ENCODE peak calls at places on chromosomes 1 and 21, in ten cellular contexts. C is HepG2; Q is stimulated activated naive CD8-positive, alpha-beta T cell treated with anti-CD3 and anti-CD28 coated beads, Interleukin-15, Interleukin-2, amounts not matched to agents 100 U/mL and 50 U/mL, for 24 hours; Y is left ventricle myocardium inferior; W is heart right ventricle; S is uterus; R is GM13977; D is amniotic stem cell; H is cardiac septum; P is stimulated activated CD8-positive, alpha-beta memory T cell treated with anti-CD3 and anti-CD28 coated beads, Interleukin-15, amount 100 ng/mL, for 4 hours. T is an unnamed sample.

GRCh38 chr21:31181089-31181757 is 142.9 kb upstream of the KRTAP19-8 start:
- DNase-seq in Q (no peak), W (no peak), S (no peak), C (no peak), R (no peak), H (no peak), Y (no peak), D (no peak), P (no peak), T (no peak)

GRCh38 chr1:176566004-176566975 is 103.3 kb downstream of the PAPPA2 start:
- DNase-seq in Y (no peak), R (no peak), H (no peak), S (no peak), W (no peak), Q (no peak), D (no peak), C (no peak), P (no peak), T (no peak)

GRCh38 chr1:78375996-78376395 is 114.8 kb upstream of the PTGFR start:
- DNase-seq in D (no peak), Q (no peak), C (no peak), Y (no peak), S (no peak), P (no peak), W (no peak), R (no peak), H (no peak), T (no peak)

GRCh38 chr1:152451254-152451653 is 37.2 kb upstream of the CRNN start:
- DNase-seq in D (no peak), W (no peak), R (no peak), Q (no peak), S (no peak), C (peak), Y (no peak), H (no peak), P (no peak), T (no peak)

GRCh38 chr1:88217386-88217785 is 466.7 kb upstream of the PKN2 start:
- DNase-seq in D (no peak), R (no peak), P (no peak), C (no peak), W (no peak), Y (no peak), S (no peak), Q (no peak), H (no peak), T (no peak)

GRCh38 chr1:226526801-226527595 is 21.6 kb upstream of the STUM start:
- DNase-seq in P (no peak), W (peak), Y (peak), R (no peak), D (no peak), C (peak), H (peak), Q (no peak), S (peak), T (no peak)

GRCh38 chr1:34358636-34359035 is 181.9 kb downstream of the C1orf94 start:
- DNase-seq in C (no peak), D (no peak), Y (no peak), W (no peak), S (no peak), Q (no peak), H (no peak), P (no peak), R (no peak), T (no peak)

GRCh38 chr1:38466486-38466885 is 393.1 kb downstream of the RRAGC start:
- DNase-seq in C (no peak), R (no peak), S (no peak), H (no peak), Q (no peak), W (no peak), P (no peak), Y (no peak), D (no peak), T (no peak)

GRCh38 chr1:15452216-15452615 is 4.3 kb upstream of the CELA2A start:
- DNase-seq in W (no peak), C (no peak), Y (no peak), S (no peak), H (no peak), P (no peak), D (no peak), Q (no peak), R (no peak), T (no peak)

GRCh38 chr1:208081972-208082371 is 162.2 kb downstream of the PLXNA2 start:
- DNase-seq in Q (no peak), C (no peak), H (no peak), Y (no peak), S (no peak), D (no peak), R (no peak), W (no peak), P (no peak), T (no peak)

GRCh38 chr1:56688522-56689026 is 43.5 kb downstream of the PRKAA2 start:
- DNase-seq in R (peak), P (no peak), S (no peak), H (no peak), Y (no peak), W (no peak), Q (no peak), C (peak), D (peak), T (no peak)

GRCh38 chr1:56056438-56057312 is 522.7 kb downstream of the PLPP3 start:
- DNase-seq in R (no peak), H (no peak), P (no peak), S (peak), C (no peak), Y (no peak), W (no peak), Q (no peak), D (no peak), T (no peak)

GRCh38 chr1:183954496-183954895 is 83.0 kb downstream of the COLGALT2 start:
- DNase-seq in Y (no peak), R (no peak), C (no peak), D (no peak), S (no peak), W (no peak), P (no peak), H (no peak), Q (no peak), T (no peak)

GRCh38 chr1:201636065-201636464 is 97.1 kb downstream of the NAV1 start:
- DNase-seq in D (no peak), Y (no peak), W (no peak), C (no peak), Q (no peak), R (no peak), P (no peak), H (no peak), S (no peak), T (no peak)

GRCh38 chr1:151912973-151913372 is 3.7 kb upstream of the THEM4 start:
- DNase-seq in D (no peak), R (no peak), P (no peak), W (no peak), Y (no peak), Q (no peak), S (no peak), C (no peak), H (no peak), T (no peak)

GRCh38 chr1:222048030-222048632 is 306.2 kb upstream of the DUSP10 start:
- DNase-seq in W (no peak), C (no peak), R (peak), Q (no peak), D (peak), Y (no peak), H (no peak), P (no peak), S (no peak), T (no peak)

GRCh38 chr1:64038965-64039926 is 164.2 kb upstream of the UBE2U start:
- DNase-seq in S (peak), W (no peak), Q (no peak), P (no peak), D (peak), H (no peak), R (no peak), Y (no peak), C (no peak), T (no peak)

GRCh38 chr1:91397605-91398004 is 7.0 kb downstream of the HFM1 start:
- DNase-seq in S (no peak), D (no peak), R (no peak), Q (no peak), W (no peak), Y (no peak), H (no peak), C (no peak), P (no peak), T (no peak)

GRCh38 chr1:24007079-24007478 is 27.0 kb upstream of the SRSF10 start:
- DNase-seq in R (no peak), D (no peak), Q (no peak), H (no peak), P (no peak), C (no peak), W (no peak), Y (no peak), S (no peak), T (no peak)

GRCh38 chr1:71351438-71351837 is 270.6 kb upstream of the ZRANB2 start:
- DNase-seq in W (no peak), H (no peak), R (no peak), P (no peak), Q (no peak), Y (no peak), D (peak), S (no peak), C (no peak), T (no peak)

GRCh38 chr1:51642739-51643142 is 25.8 kb downstream of the OSBPL9 start:
- DNase-seq in W (no peak), R (no peak), H (no peak), S (peak), C (no peak), Y (no peak), Q (no peak), P (no peak), D (peak), T (no peak)

GRCh38 chr1:191320062-191320461 is 838.2 kb upstream of the RGS18 start:
- DNase-seq in R (no peak), D (no peak), P (no peak), H (no peak), Y (no peak), C (no peak), Q (no peak), S (no peak), W (no peak), T (no peak)

GRCh38 chr1:26210471-26210870 is 20.1 kb downstream of the CATSPER4 start:
- DNase-seq in W (no peak), Y (no peak), C (no peak), R (no peak), S (no peak), Q (no peak), D (no peak), H (no peak), P (no peak), T (no peak)

GRCh38 chr1:176177764-176178163 is 29.3 kb downstream of the COP1 start:
- DNase-seq in S (no peak), C (no peak), P (no peak), H (no peak), W (no peak), Y (no peak), D (no peak), Q (no peak), R (peak), T (no peak)

GRCh38 chr21:33015091-33015490 is 10.6 kb upstream of the OLIG2 start:
- DNase-seq in D (no peak), W (no peak), Y (no peak), C (no peak), Q (no peak), P (no peak), S (no peak), R (no peak), H (no peak), T (no peak)

GRCh38 chr1:6588893-6589481 is 9.2 kb downstream of the ZBTB48 start:
- DNase-seq in P (no peak), Y (no peak), D (no peak), C (no peak), R (no peak), H (no peak), Q (no peak), W (no peak), S (no peak), T (no peak)

GRCh38 chr1:225555821-225556220 is 97.1 kb downstream of the ENAH start:
- DNase-seq in H (no peak), W (no peak), R (no peak), P (no peak), C (no peak), Q (no peak), D (no peak), S (no peak), Y (no peak), T (no peak)

GRCh38 chr1:216809649-216810048 is 86.4 kb upstream of the ESRRG start:
- DNase-seq in P (no peak), W (no peak), R (no peak), Y (no peak), S (no peak), H (no peak), Q (no peak), C (no peak), D (no peak), T (no peak)

GRCh38 chr1:168636200-168636599 is 59.8 kb downstream of the XCL1 start:
- DNase-seq in R (no peak), C (no peak), S (no peak), H (no peak), Q (no peak), D (no peak), Y (no peak), W (no peak), P (no peak), T (no peak)

GRCh38 chr1:156146749-156147405 is 6.5 kb upstream of the SEMA4A start:
- DNase-seq in D (no peak), P (no peak), W (no peak), Q (peak), Y (no peak), S (no peak), R (no peak), C (no peak), H (no peak), T (no peak)

GRCh38 chr1:222370911-222371717 is 176.8 kb downstream of the HHIPL2 start:
- DNase-seq in Q (no peak), W (no peak), Y (no peak), H (no peak), S (no peak), C (no peak), P (no peak), R (no peak), D (peak), T (no peak)

GRCh38 chr1:109250454-109251276 is 1.3 kb downstream of the CELSR2 start:
- DNase-seq in P (no peak), Q (no peak), H (no peak), R (no peak), D (no peak), S (no peak), Y (no peak), C (no peak), W (no peak), T (peak)

GRCh38 chr1:102099916-102100315 is 103.2 kb upstream of the OLFM3 start:
- DNase-seq in Y (no peak), H (no peak), S (no peak), C (no peak), R (no peak), D (no peak), W (no peak), Q (no peak), P (no peak), T (no peak)

GRCh38 chr1:219692981-219693380 is 80.1 kb upstream of the ZC3H11B start:
- DNase-seq in H (no peak), D (no peak), W (no peak), C (no peak), P (no peak), S (no peak), Q (no peak), Y (no peak), R (no peak), T (peak)

GRCh38 chr1:53361541-53361961 is 33.7 kb upstream of the LRP8 start:
- DNase-seq in W (no peak), Y (no peak), D (no peak), H (peak), S (peak), C (no peak), P (no peak), R (no peak), Q (no peak), T (peak)

GRCh38 chr1:159786966-159787365 is 6.2 kb downstream of the DUSP23 start:
- DNase-seq in W (no peak), P (no peak), C (no peak), H (no peak), Y (no peak), R (no peak), S (no peak), D (no peak), Q (no peak), T (no peak)